ENCODE peak calls at places on chromosome 16, in eight cellular contexts. V is tibial nerve, U is Karpas-422, D is psoas muscle, S is AG04450, F is thoracic aorta, R is body of pancreas, E is SJSA1. L is an unnamed sample.

GRCh38 chr16:24838554-24839266 is 7.1 kb upstream of the SLC5A11 start:
- DNase-seq in V (peak), U (no peak), D (no peak), S (no peak), F (peak), R (peak), E (peak), L (peak)

GRCh38 chr16:27471661-27472060 is 69.7 kb downstream of the IL21R start:
- DNase-seq in V (no peak), U (no peak), D (no peak), S (no peak), F (no peak), R (no peak), E (no peak), L (no peak)

GRCh38 chr16:69318911-69319289 is 7.8 kb downstream of the VPS4A start:
- DNase-seq in V (no peak), U (no peak), D (no peak), S (no peak), F (no peak), R (no peak), E (no peak), L (no peak)

GRCh38 chr16:56869513-56870270 is 4.7 kb downstream of the SLC12A3 start:
- DNase-seq in V (no peak), U (peak), D (no peak), S (no peak), F (no peak), R (no peak), E (peak), L (no peak)

GRCh38 chr16:81266680-81267095 is 28.2 kb downstream of the BCO1 start:
- DNase-seq in V (no peak), U (no peak), D (no peak), S (no peak), F (no peak), R (no peak), E (no peak), L (no peak)

GRCh38 chr16:1688807-1689560 is 10.9 kb downstream of the JPT2 start:
- DNase-seq in V (no peak), U (no peak), D (no peak), S (no peak), F (peak), R (peak), E (peak), L (no peak)

GRCh38 chr16:3147046-3147756 is 12.4 kb downstream of the ZNF213 start:
- DNase-seq in V (no peak), U (peak), D (peak), S (no peak), F (no peak), R (no peak), E (no peak), L (no peak)

GRCh38 chr16:70705056-70705455 is 19.2 kb upstream of the MTSS2 start:
- DNase-seq in V (no peak), U (no peak), D (no peak), S (no peak), F (no peak), R (no peak), E (no peak), L (no peak)

GRCh38 chr16:53816211-53816610 is 112.3 kb downstream of the FTO start:
- DNase-seq in V (no peak), U (no peak), D (no peak), S (no peak), F (no peak), R (no peak), E (no peak), L (no peak)

GRCh38 chr16:4409081-4409932 is 7.1 kb downstream of the CORO7 start:
- DNase-seq in V (no peak), U (peak), D (no peak), S (no peak), F (no peak), R (no peak), E (no peak), L (no peak)

GRCh38 chr16:47713225-47713595 is 252.1 kb downstream of the PHKB start:
- DNase-seq in V (no peak), U (no peak), D (no peak), S (peak), F (no peak), R (no peak), E (peak), L (no peak)

GRCh38 chr16:21274172-21274726 is 3.8 kb downstream of the CRYM start:
- DNase-seq in V (no peak), U (peak), D (no peak), S (no peak), F (no peak), R (no peak), E (no peak), L (no peak)

GRCh38 chr16:29029168-29029994 is 44.5 kb downstream of the LAT start:
- DNase-seq in V (no peak), U (no peak), D (peak), S (peak), F (peak), R (no peak), E (peak), L (no peak)

GRCh38 chr16:62664566-62664965 is 628.3 kb upstream of the CDH8 start:
- DNase-seq in V (no peak), U (no peak), D (no peak), S (no peak), F (no peak), R (no peak), E (no peak), L (no peak)

GRCh38 chr16:66486199-66486772 is 59.2 kb downstream of the BEAN1 start:
- DNase-seq in V (no peak), U (no peak), D (no peak), S (no peak), F (no peak), R (no peak), E (no peak), L (no peak)

GRCh38 chr16:89123001-89123830 is 29.6 kb downstream of the ACSF3 start:
- DNase-seq in V (no peak), U (no peak), D (peak), S (no peak), F (no peak), R (no peak), E (no peak), L (no peak)

GRCh38 chr16:66899945-66900688 is 18.6 kb downstream of the CDH16 start:
- DNase-seq in V (peak), U (no peak), D (peak), S (peak), F (peak), R (peak), E (peak), L (peak)

GRCh38 chr16:2422123-2422867 is 7.0 kb upstream of the CCNF start:
- DNase-seq in V (no peak), U (no peak), D (no peak), S (no peak), F (no peak), R (no peak), E (no peak), L (no peak)

GRCh38 chr16:3095869-3096268 is 3.2 kb downstream of the ZSCAN10 start:
- DNase-seq in V (no peak), U (peak), D (no peak), S (no peak), F (no peak), R (no peak), E (no peak), L (no peak)

GRCh38 chr16:10579965-10580918 is at the start of gene EMP2:
- DNase-seq in V (peak), U (no peak), D (peak), S (peak), F (peak), R (peak), E (peak), L (peak)

GRCh38 chr16:57773019-57773418 is 29.3 kb downstream of the KIFC3 start:
- DNase-seq in V (no peak), U (no peak), D (peak), S (no peak), F (no peak), R (peak), E (no peak), L (no peak)

GRCh38 chr16:25978227-25978626 is 286.5 kb downstream of the HS3ST4 start:
- DNase-seq in V (no peak), U (no peak), D (no peak), S (no peak), F (no peak), R (peak), E (no peak), L (no peak)

GRCh38 chr16:68231384-68232136 is 4.4 kb downstream of the ESRP2 start:
- DNase-seq in V (no peak), U (no peak), D (no peak), S (no peak), F (no peak), R (no peak), E (no peak), L (no peak)

GRCh38 chr16:82229800-82230619 is 60.0 kb upstream of the MPHOSPH6 start:
- DNase-seq in V (peak), U (peak), D (peak), S (peak), F (no peak), R (peak), E (peak), L (peak)

GRCh38 chr16:67967183-67967955 is 1.1 kb downstream of the SLC12A4 start:
- DNase-seq in V (no peak), U (peak), D (no peak), S (no peak), F (no peak), R (no peak), E (peak), L (no peak)

GRCh38 chr16:88905563-88905962 is 39.1 kb upstream of the PABPN1L start:
- DNase-seq in V (no peak), U (peak), D (no peak), S (no peak), F (no peak), R (no peak), E (no peak), L (no peak)

GRCh38 chr16:73737637-73738036 is 559.0 kb upstream of the PSMD7 start:
- DNase-seq in V (no peak), U (no peak), D (no peak), S (no peak), F (no peak), R (no peak), E (no peak), L (no peak)
- H3K27ac ChIP-seq in V (no peak), U (no peak), D (no peak), S (no peak), F (no peak), R (no peak), E (no peak), L (no peak)

GRCh38 chr16:243348-243747 is 8.7 kb downstream of the FAM234A start:
- DNase-seq in V (no peak), U (no peak), D (no peak), S (no peak), F (no peak), R (no peak), E (no peak), L (no peak)

GRCh38 chr16:241866-242265 is 7.2 kb downstream of the FAM234A start:
- DNase-seq in V (no peak), U (no peak), D (no peak), S (no peak), F (no peak), R (no peak), E (no peak), L (no peak)

GRCh38 chr16:239948-240277 is 5.3 kb downstream of the FAM234A start:
- DNase-seq in V (no peak), U (no peak), D (no peak), S (no peak), F (no peak), R (no peak), E (no peak), L (no peak)

GRCh38 chr16:240559-240958 is 5.9 kb downstream of the FAM234A start:
- DNase-seq in V (no peak), U (no peak), D (no peak), S (no peak), F (no peak), R (no peak), E (no peak), L (no peak)

GRCh38 chr16:242281-242680 is 7.7 kb downstream of the FAM234A start:
- DNase-seq in V (no peak), U (no peak), D (no peak), S (no peak), F (no peak), R (no peak), E (no peak), L (no peak)
- H3K27ac ChIP-seq in V (no peak), U (no peak), D (peak), S (no peak), F (no peak), R (no peak), E (no peak), L (peak)

DNA sequence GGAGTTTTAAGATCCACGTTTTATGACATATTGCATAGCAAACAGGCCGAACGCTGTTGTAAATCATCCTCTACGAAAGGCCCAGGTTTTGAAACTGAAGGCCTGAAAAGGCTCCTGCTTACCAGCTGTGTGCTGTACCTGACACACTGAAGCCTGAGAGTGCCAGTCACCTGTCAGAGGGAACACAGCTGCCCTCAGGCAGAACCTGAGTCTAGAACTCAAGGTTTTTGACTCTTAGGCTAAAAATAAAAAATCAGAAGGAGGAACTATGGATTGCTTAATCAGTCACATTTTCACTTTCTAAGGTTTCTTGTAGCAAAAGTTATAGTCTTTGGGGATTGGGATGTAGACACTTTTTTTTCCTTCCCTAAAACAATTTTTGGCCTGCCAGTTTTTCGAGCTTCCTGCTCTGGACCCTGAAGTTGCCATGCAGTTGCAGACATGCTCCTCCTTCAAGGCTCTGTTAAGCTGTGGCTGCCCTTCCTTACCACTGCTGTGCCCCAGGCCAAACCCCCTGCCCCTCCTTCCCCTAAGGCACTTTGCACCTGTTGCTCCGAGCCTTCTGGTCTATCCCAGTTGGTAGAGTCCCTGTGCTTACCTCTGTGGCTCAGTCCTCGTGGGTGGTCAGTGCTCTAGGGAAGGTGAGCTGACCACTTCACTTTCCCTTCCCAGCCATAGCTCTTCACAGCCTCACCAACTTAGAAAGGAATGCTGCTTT is 56.6 kb downstream of the TENT4B start:
- DNase-seq in V (no peak), U (peak), D (no peak), S (no peak), F (no peak), R (no peak), E (no peak), L (no peak)
- H3K27ac ChIP-seq in V (no peak), U (no peak), D (peak), S (no peak), F (peak), R (no peak), E (no peak), L (no peak)

GRCh38 chr16:72722552-72722951 is 325.4 kb downstream of the ZFHX3 start:
- DNase-seq in V (no peak), U (no peak), D (no peak), S (no peak), F (no peak), R (no peak), E (no peak), L (no peak)
- H3K27ac ChIP-seq in V (no peak), U (no peak), D (no peak), S (no peak), F (no peak), R (no peak), E (no peak), L (no peak)

DNA sequence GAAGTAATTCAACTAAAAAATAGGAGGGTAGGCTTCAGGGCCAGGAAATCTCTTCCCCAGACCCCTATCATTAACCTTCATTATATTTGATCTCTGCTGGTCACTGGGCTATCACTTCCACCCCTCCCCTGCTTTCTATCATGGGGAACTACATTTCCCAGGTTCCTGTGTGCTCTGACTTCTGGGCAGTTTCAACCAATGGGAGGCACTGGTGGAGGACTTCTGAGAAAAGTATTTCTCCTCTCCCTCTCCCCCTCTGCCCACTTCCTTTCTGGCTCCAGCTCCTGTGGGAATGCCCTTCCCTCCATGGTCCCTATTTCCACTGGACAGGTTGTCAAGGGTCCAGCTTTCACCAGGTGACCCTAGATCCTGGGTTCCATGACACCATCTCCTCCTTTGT is 364.4 kb downstream of the C16orf95 start:
- DNase-seq in V (no peak), U (no peak), D (no peak), S (no peak), F (no peak), R (no peak), E (no peak), L (no peak)
- H3K27ac ChIP-seq in V (no peak), U (no peak), D (no peak), S (peak), F (peak), R (no peak), E (peak), L (peak)

DNA sequence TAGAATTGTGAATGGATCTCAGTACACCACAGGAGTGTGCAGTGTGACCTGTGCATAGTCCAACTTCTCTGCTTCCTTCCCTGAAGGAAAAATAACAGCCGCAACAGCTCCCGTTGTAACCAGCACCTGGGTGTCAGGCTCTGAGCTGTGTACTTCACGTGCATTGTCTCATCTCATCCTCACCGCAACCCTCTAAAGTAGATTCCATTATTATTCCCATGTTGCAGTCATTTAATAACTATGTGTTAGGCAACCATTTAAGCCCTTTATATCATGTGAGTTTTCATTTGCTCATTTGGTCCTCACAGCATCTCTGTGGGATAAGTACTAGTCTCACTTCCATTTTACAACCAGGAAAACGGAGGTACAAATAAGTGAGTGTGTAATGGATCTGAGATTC is 247.0 kb upstream of the MAF start:
- DNase-seq in V (no peak), U (no peak), D (no peak), S (no peak), F (no peak), R (no peak), E (no peak), L (no peak)
- H3K27ac ChIP-seq in V (no peak), U (no peak), D (no peak), S (no peak), F (no peak), R (no peak), E (no peak), L (no peak)

DNA sequence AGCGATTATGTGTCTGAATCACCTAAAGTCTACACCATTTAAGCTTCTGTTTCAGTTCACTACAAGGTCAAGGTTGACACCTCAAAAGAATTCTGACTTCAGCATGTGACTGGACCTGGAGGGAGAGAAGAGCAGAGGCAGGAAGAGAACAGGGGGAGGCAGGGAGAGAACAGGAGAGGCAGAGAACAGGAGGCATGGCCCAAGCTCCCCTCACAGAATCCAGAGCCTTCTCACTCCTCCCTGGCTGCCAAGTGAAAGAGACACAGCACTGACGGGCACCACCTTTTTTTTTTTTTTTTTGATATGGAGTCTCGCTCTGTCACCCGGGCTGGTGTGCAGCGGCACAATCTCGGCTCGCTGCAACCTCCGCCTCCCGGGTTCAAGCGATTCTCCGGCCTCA is 11.4 kb downstream of the GGA2 start:
- DNase-seq in V (no peak), U (no peak), D (no peak), S (no peak), F (no peak), R (no peak), E (no peak), L (no peak)
- H3K27ac ChIP-seq in V (no peak), U (no peak), D (no peak), S (no peak), F (no peak), R (peak), E (no peak), L (peak)

L was measured in right atrium auricular region.